ENCODE peak calls at places on chromosomes 4 and X, in seven cellular contexts. R, G, C, Z, S, Q and L are unnamed samples.

GRCh38 chrX:34880656-34881055 is 61.9 kb upstream of the FAM47B start:
- DNase-seq in S (no peak), G (no peak), Z (no peak), C (no peak), Q (no peak), R (no peak), L (no peak)

GRCh38 chr4:15917297-15917696 is 21.2 kb downstream of the FGFBP1 start:
- DNase-seq in R (no peak), G (no peak), C (no peak), S (no peak), Q (no peak), Z (no peak), L (no peak)

GRCh38 chr4:141636771-141637460 is 533 bp downstream of the IL15 start:
- DNase-seq in Q (peak), Z (peak), R (peak), G (peak), S (no peak), C (peak), L (peak)

GRCh38 chr4:165872443-165873297 is at the start of gene TLL1:
- DNase-seq in Q (no peak), G (no peak), S (no peak), Z (no peak), C (no peak), R (no peak), L (no peak)

GRCh38 chr4:163663454-163664225 is 169.2 kb downstream of the TMA16 start:
- DNase-seq in R (no peak), C (no peak), S (no peak), Q (no peak), Z (no peak), G (no peak), L (no peak)

GRCh38 chr4:103892616-103893015 is 172.8 kb upstream of the TACR3 start:
- DNase-seq in Q (no peak), G (no peak), R (no peak), Z (no peak), S (no peak), C (no peak), L (no peak)

GRCh38 chr4:186424745-186425144 is 130.6 kb downstream of the MTNR1A start:
- DNase-seq in Z (no peak), G (no peak), Q (no peak), C (no peak), S (no peak), R (no peak), L (no peak)

GRCh38 chrX:12949927-12950656 is 24.8 kb upstream of the TMSB4X start:
- DNase-seq in S (peak), Z (no peak), G (no peak), Q (no peak), R (peak), C (peak), L (peak)

GRCh38 chr4:19698961-19699360 is 552.7 kb upstream of the SLIT2 start:
- DNase-seq in R (no peak), G (no peak), Q (no peak), Z (no peak), S (no peak), C (no peak), L (no peak)

GRCh38 chr4:40662962-40663604 is 33.4 kb upstream of the RBM47 start:
- DNase-seq in C (no peak), Z (no peak), G (no peak), Q (no peak), R (no peak), S (no peak), L (peak)

GRCh38 chrX:141301017-141301416 is 58.7 kb upstream of the SPANXC start:
- DNase-seq in Q (no peak), G (no peak), R (no peak), Z (no peak), C (no peak), S (no peak), L (no peak)

GRCh38 chr4:139656614-139657486 is 8.8 kb upstream of the MGST2 start:
- DNase-seq in C (peak), G (no peak), S (peak), Q (peak), R (peak), Z (no peak), L (no peak)

DNA sequence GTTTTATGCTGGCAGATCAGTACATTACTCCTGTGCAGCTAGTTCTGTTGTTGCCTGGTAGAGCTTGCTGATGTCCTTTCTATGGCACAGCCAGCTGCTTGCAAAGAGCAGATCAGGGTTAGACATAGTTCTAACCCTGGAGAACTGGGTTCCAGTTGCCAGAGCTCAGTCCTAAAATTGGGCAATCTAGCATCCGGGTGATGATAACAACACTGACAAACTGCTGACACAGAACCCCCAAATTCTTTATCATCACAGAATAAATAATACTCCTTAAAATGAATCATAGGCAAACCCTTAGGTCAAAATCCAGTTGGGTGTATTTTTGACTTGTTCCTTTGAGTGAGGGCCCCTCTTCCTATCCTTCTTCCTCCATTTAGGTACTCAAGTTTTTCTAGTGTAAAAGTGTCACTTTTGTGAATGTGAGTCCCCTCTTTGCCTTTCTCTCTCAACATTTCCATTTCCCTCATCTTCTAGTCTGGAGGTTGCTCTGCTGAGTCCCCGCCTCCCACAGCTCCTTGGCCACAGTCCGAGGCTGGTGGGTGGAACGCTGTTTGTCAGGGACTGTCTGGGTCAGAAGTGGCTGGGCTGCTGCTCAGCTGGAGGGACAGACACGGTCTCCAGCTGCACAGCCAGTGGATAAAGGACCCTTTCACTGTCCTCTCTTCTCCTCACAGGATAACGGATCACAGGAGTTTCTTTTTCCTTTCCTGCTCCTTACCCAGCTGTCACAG is 93.6 kb upstream of the RASGEF1B start:
- DNase-seq in Z (peak), S (no peak), Q (no peak), C (peak), R (peak), G (no peak), L (peak)
- TF ChIP-seq POLR2AphosphoS5 in Z (peak), S (no peak), Q (no peak), C (no peak), R (peak), G (no peak), L (peak)

GRCh38 chr4:10091531-10092181 is 24.9 kb downstream of the WDR1 start:
- DNase-seq in Z (no peak), G (no peak), R (no peak), S (no peak), C (no peak), Q (no peak), L (peak)

GRCh38 chr4:10093801-10094552 is 22.6 kb downstream of the WDR1 start:
- DNase-seq in S (no peak), C (no peak), Z (no peak), G (no peak), Q (no peak), R (peak), L (no peak)

GRCh38 chr4:10093273-10093621 is 23.4 kb downstream of the WDR1 start:
- DNase-seq in Z (no peak), S (no peak), C (no peak), R (no peak), Q (no peak), G (no peak), L (no peak)

GRCh38 chr4:10090467-10091250 is 25.9 kb downstream of the WDR1 start:
- DNase-seq in R (no peak), Q (no peak), Z (no peak), S (no peak), G (no peak), C (no peak), L (peak)

GRCh38 chr4:10092481-10093272 is 23.9 kb downstream of the WDR1 start:
- DNase-seq in Q (no peak), G (no peak), S (no peak), R (no peak), Z (no peak), C (no peak), L (peak)
- TF ChIP-seq POLR2AphosphoS5 in Q (no peak), G (no peak), S (no peak), R (no peak), Z (no peak), C (no peak), L (peak)

GRCh38 chr4:57103051-57103450 is 7.1 kb downstream of the IGFBP7 start:
- DNase-seq in Z (no peak), R (no peak), C (no peak), Q (no peak), G (no peak), S (no peak), L (no peak)

GRCh38 chr4:57104706-57105560 is 5.3 kb downstream of the IGFBP7 start:
- DNase-seq in S (no peak), Z (no peak), R (no peak), Q (no peak), C (no peak), G (no peak), L (no peak)

GRCh38 chr4:57100979-57101629 is 9.1 kb downstream of the IGFBP7 start:
- DNase-seq in R (no peak), C (no peak), Q (no peak), S (no peak), Z (no peak), G (no peak), L (no peak)

GRCh38 chr4:57099363-57099762 is 10.8 kb downstream of the IGFBP7 start:
- DNase-seq in Z (no peak), G (no peak), C (no peak), R (no peak), Q (no peak), S (no peak), L (no peak)

GRCh38 chr4:57102050-57102564 is 8.1 kb downstream of the IGFBP7 start:
- DNase-seq in Z (no peak), R (peak), C (peak), Q (no peak), G (no peak), S (no peak), L (no peak)
- TF ChIP-seq POLR2AphosphoS5 in Z (no peak), R (no peak), C (peak), Q (no peak), G (no peak), S (no peak), L (no peak)

DNA sequence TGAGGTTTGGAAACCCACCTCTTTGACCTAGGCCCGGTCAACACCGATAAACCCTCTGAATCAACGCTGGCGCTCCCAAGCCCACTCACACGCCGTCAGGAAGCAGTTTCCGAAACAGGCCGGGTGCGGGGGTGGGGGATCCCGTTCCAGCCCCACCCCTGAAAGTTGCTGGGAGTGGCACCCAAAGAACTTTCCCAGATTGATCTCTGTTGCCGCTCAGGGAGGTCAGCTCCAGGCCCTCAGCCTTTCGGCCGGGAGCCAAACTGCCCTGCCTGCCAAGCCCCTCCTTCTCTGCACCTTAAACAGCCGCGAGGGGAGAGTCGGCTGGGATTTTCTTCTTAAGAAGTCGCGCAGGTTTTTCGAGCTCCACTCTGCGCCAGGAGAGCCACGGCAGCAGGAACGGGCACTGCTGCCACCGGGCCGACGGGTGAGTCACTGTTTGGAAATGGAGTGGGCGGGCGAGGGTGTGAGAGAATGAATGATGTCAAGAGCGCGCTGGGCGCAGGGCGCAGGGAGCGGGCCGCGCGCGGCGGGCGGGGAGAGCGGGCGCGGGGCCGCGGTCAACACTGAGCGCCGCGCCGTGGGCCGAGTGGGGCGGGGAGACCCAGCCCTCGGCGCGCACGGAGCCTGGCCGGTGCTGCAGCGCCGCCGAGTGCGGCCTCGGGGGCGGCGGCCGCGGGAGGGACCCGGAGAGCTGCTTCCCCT is at the start of gene SGMS2:
- DNase-seq in Z (peak), C (peak), S (peak), G (no peak), Q (peak), R (peak), L (peak)
- TF ChIP-seq POLR2AphosphoS5 in Z (peak), C (peak), S (peak), G (no peak), Q (peak), R (peak), L (peak)

GRCh38 chr4:47106561-47106960 is 75.2 kb downstream of the GABRB1 start:
- DNase-seq in G (no peak), S (no peak), C (no peak), R (no peak), Z (no peak), Q (no peak), L (no peak)

GRCh38 chr4:47104986-47105385 is 73.6 kb downstream of the GABRB1 start:
- DNase-seq in S (no peak), R (no peak), Z (no peak), C (no peak), Q (no peak), G (no peak), L (no peak)

DNA sequence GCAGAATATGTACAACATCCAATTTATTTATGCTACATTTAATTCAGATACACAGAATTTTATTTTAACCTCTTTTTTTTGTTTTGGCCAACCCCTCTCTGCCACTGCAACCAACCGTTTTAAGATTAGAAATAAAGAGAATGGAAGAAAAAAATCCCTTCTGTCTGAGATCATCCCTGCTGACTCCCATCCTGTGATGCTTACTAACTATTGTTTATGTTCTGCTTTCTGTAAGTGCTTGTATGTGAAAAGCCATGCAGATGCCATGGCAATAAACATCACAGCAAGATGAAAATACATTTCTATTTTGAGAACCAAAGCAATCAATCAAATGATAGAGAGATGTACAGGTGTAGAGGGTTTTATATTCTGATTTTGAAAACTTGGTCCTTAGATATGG is 70.1 kb downstream of the GABRB1 start:
- DNase-seq in S (no peak), G (no peak), Q (no peak), R (no peak), C (no peak), Z (no peak), L (no peak)
- TF ChIP-seq POLR2AphosphoS5 in S (no peak), G (no peak), Q (no peak), R (no peak), C (no peak), Z (no peak), L (no peak)

GRCh38 chr4:147828361-147828760 is 96.5 kb downstream of the ARHGAP10 start:
- DNase-seq in R (no peak), G (no peak), Q (no peak), Z (no peak), C (no peak), S (no peak), L (no peak)
- TF ChIP-seq POLR2AphosphoS5 in R (no peak), G (no peak), Q (no peak), Z (no peak), C (no peak), S (no peak), L (no peak)

GRCh38 chr4:76374744-76375143 is 46.2 kb downstream of the CCDC158 start:
- DNase-seq in R (no peak), Q (no peak), Z (no peak), S (no peak), G (no peak), C (no peak), L (no peak)

GRCh38 chr4:76377481-76377901 is 43.5 kb downstream of the CCDC158 start:
- DNase-seq in Q (no peak), G (no peak), Z (no peak), S (no peak), C (no peak), R (no peak), L (no peak)

GRCh38 chr4:76375703-76376102 is 45.2 kb downstream of the CCDC158 start:
- DNase-seq in R (no peak), Q (no peak), C (no peak), G (no peak), Z (no peak), S (no peak), L (no peak)

GRCh38 chr4:76376534-76376933 is 44.4 kb downstream of the CCDC158 start:
- DNase-seq in Z (no peak), R (no peak), S (no peak), C (no peak), G (no peak), Q (no peak), L (no peak)

GRCh38 chr4:76373919-76374552 is 46.9 kb downstream of the CCDC158 start:
- DNase-seq in G (no peak), Q (no peak), S (no peak), R (no peak), Z (no peak), C (no peak), L (no peak)
- TF ChIP-seq POLR2AphosphoS5 in G (no peak), Q (no peak), S (no peak), R (no peak), Z (no peak), C (no peak), L (no peak)

DNA sequence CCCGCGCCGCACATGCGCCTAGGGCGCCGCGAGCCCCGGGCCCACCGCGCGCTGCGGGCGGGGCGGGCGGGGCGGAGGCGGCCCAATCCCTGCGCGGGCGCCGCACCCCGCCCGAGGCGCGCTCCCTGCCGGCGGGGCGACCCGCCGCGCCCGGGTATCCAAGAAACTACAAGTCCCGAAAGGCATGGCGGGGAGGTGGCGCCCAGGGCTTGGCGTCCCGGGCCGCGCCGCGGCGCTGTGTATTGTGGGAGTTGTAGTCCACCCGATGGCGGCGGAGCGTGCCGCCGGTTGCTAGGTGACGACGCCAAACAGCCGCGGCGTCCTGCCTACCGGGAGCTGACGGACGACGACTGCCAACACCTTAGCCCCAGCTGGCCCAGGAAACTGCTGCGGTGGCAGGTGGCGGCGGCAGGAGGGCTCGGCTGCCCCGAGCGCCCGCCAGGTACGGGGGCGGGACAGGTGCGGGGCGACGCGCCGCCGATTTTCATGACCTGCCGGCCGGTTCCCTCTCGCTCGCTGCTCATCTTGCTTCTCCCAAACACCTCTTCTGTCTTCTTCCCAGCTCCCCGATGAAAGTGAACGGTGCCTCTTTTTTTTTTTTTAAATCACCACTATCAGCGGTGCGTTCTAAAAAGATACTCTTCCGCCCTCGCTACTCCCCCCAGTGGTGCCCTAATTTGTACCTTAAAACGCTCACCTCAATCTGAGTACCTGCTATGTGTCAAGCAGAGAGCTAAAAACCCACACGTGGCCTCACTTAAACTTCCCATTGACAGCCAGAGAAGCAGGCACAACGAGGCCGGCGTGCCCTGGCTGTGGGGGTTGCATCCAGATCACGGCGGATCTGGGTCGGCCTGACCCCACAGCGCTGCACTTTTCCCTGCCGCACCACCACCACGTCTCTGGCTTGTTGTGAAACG is at the start of gene CFAP99:
- DNase-seq in Z (peak), G (peak), Q (peak), C (peak), S (peak), R (peak), L (peak)
- TF ChIP-seq POLR2AphosphoS5 in Z (peak), G (no peak), Q (no peak), C (no peak), S (no peak), R (peak), L (peak)

GRCh38 chrX:85112270-85112669 is 108.6 kb downstream of the APOOL start:
- DNase-seq in Q (no peak), S (peak), Z (no peak), C (no peak), G (no peak), R (no peak), L (no peak)
- TF ChIP-seq POLR2AphosphoS5 in Q (no peak), S (no peak), Z (no peak), C (no peak), G (no peak), R (no peak), L (no peak)

DNA sequence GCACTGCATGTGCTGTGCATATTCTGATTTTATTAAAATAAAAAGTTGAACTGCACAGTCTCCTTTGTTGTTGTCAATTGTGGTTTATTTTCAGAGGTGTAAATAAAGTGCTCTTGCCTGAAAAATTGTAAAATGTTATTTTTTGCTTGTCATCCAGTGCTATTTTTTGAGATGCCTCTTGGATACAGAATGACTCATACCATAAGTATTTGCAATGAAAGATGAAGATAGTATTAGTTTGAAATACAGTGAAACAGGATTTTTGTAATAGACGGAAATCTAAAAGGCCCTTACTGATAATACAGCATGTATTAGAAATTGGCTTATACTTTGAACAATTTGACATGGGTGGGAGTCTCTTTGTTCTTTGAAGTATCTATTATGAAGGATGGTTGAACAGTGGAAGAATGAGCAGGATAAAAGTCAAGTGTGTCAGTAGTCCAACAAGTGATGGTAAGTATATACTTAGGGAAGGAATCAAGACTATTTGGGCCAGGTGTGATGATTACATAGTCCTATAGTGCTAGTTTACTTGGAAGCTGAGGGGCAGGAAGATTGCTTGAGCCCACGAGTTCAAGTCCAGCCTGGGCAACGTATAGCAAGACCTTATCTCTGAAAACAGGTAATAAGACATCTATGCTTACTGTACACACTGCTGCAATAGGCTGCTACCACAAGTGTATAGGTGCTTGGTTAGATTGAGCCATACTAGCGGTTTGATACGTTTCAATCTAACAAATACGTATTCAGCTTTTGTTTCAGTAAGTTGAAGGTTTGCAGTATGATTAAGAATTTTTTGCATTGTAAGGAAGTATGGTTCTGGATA is 16.4 kb downstream of the DDX3X start:
- DNase-seq in S (no peak), C (no peak), R (no peak), Z (no peak), Q (no peak), G (no peak), L (no peak)
- TF ChIP-seq POLR2AphosphoS5 in S (peak), C (no peak), R (no peak), Z (no peak), Q (no peak), G (peak), L (peak)